ENCODE peak calls at places on chromosomes 1 and 21, in seven cellular contexts. R, Z, F, O, Q, A and N are unnamed samples. For H3K4me1, the result is how much of the 10 kb centered on the place peaks cover.

GRCh38 chr1:46991083-46991923 is 32.2 kb upstream of the CYP4X1 start:
- DNase-seq in A (no peak), O (no peak), R (no peak), Q (peak), Z (no peak), F (peak), N (no peak)

GRCh38 chr1:44808938-44809917 is 905 bp downstream of the BTBD19 start:
- DNase-seq in Z (peak), O (no peak), A (no peak), R (peak), Q (no peak), F (peak), N (peak)

GRCh38 chr21:21715286-21715969 is 717.2 kb downstream of the NCAM2 start:
- DNase-seq in Q (no peak), A (no peak), R (no peak), F (no peak), Z (no peak), O (no peak), N (no peak)

GRCh38 chr1:145855426-145855948 is 3.4 kb downstream of the PIAS3 start:
- DNase-seq in A (no peak), Q (no peak), Z (no peak), R (no peak), F (no peak), O (no peak), N (no peak)

GRCh38 chr1:84573481-84573966 is 716 bp downstream of the CTBS start:
- DNase-seq in R (no peak), A (no peak), F (peak), O (no peak), Q (no peak), Z (no peak), N (no peak)

GRCh38 chr1:184971522-184972265 is 2.6 kb downstream of the NIBAN1 start:
- DNase-seq in R (no peak), O (no peak), Q (no peak), F (no peak), Z (no peak), A (no peak), N (no peak)

GRCh38 chr1:36585760-36586072 is 103.0 kb upstream of the CSF3R start:
- DNase-seq in A (no peak), F (no peak), Q (no peak), O (no peak), Z (no peak), R (no peak), N (no peak)

GRCh38 chr21:30234643-30235042 is 18.7 kb upstream of the CLDN8 start:
- DNase-seq in Z (no peak), R (no peak), F (no peak), Q (no peak), O (no peak), A (no peak), N (no peak)

GRCh38 chr21:44657635-44658183 is at the start of gene KRTAP12-3:
- DNase-seq in A (no peak), F (peak), O (no peak), Q (no peak), R (no peak), Z (peak), N (no peak)
- H3K4me3 ChIP-seq in A (no peak), F (peak), O (no peak), Q (no peak), R (no peak), Z (no peak), N (no peak)

GRCh38 chr1:15449567-15449966 is 7.0 kb upstream of the CELA2A start:
- DNase-seq in R (no peak), Z (no peak), F (no peak), Q (no peak), O (no peak), A (no peak), N (no peak)
- TF ChIP-seq CTCF in R (no peak), Z (no peak), F (no peak), Q (no peak), O (no peak), A (no peak), N (no peak)

DNA sequence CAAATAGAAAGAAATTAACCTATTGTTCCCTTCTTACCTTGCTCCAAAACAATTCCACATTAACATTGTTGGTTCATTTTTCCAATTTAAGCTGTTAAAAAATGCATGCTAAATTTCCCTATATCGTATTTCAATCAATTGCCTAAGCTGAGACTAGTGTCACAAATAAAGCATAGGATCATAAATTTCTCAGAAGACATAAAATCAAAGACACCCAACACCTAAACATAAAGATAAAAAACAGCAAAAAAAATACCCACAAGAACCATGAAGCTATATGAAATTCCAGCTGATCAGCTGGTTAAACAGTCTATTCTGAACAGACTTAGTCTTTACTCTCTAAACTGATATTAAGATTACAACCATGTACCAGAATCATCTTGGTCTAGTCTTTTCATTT is 32.3 kb downstream of the ACBD6 start:
- DNase-seq in F (no peak), R (no peak), Z (no peak), A (no peak), Q (no peak), O (no peak), N (no peak)
- H3K4me1 ChIP-seq in F (under half), R (under half), Z (under half), A (under half), Q (under half), O (under half), N (under half)

GRCh38 chr1:113931456-113931855 is 2.3 kb downstream of the HIPK1 start:
- DNase-seq in O (no peak), Q (no peak), F (peak), Z (no peak), R (no peak), A (no peak), N (no peak)
- H3K4me3 ChIP-seq in O (no peak), Q (peak), F (peak), Z (peak), R (peak), A (peak), N (no peak)

GRCh38 chr1:235083589-235084323 is 44.9 kb downstream of the TOMM20 start:
- DNase-seq in O (peak), Q (peak), F (peak), Z (peak), A (no peak), R (peak), N (peak)
- TF ChIP-seq CTCF in O (peak), Q (peak), F (peak), Z (peak), A (peak), R (peak), N (peak)

GRCh38 chr1:160837558-160838205 is 25.0 kb downstream of the CD244 start:
- DNase-seq in R (peak), Z (peak), Q (peak), A (no peak), O (no peak), F (peak), N (peak)

GRCh38 chr1:160838876-160839275 is 23.8 kb downstream of the CD244 start:
- DNase-seq in Z (no peak), F (no peak), O (no peak), A (no peak), R (no peak), Q (no peak), N (no peak)

GRCh38 chr1:160836561-160836960 is 26.1 kb downstream of the CD244 start:
- DNase-seq in O (no peak), R (no peak), Q (no peak), Z (no peak), F (no peak), A (no peak), N (no peak)

GRCh38 chr1:160834945-160835565 is 27.6 kb downstream of the CD244 start:
- DNase-seq in Z (no peak), F (peak), R (peak), A (no peak), O (peak), Q (peak), N (no peak)

DNA sequence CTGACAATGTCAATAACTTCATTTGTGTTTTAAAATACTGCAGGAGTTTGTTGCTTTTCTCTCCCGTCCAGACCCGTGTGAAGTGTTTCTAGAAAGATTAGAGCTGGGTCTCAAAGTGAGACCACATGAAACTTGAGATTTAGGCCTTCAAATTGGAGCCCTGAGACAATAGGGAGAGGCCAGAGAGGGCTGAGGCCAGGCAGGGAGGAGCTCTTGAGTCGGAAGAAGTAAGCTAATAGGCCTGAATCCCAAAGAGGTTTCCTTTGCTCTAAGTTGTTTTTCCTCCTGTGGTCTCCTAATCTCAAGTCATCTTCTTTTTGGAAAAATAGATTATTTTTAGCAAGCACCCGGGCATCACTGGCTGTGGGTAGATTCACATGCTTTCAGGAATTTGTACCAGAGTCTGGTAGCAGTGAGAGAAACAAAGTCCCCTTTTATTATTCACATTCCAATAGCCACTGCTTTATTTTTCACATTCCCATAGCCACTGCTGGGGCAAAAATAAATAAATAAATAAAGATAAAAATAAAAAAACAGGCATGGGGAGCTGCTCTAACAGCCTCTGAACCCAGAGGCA is 25.6 kb downstream of the CD244 start:
- DNase-seq in R (no peak), F (peak), Q (peak), Z (no peak), O (no peak), A (no peak), N (no peak)
- H3K4me1 ChIP-seq in R (under half), F (under half), Q (under half), Z (under half), O (under half), A (under half), N (under half)

GRCh38 chr1:168731244-168731643 is 2.2 kb upstream of the DPT start:
- DNase-seq in Z (no peak), A (no peak), F (no peak), O (no peak), R (no peak), Q (no peak), N (no peak)

GRCh38 chr1:168726311-168726710 is 2.7 kb downstream of the DPT start:
- DNase-seq in Q (no peak), F (no peak), R (peak), Z (no peak), O (no peak), A (no peak), N (peak)

GRCh38 chr1:168728452-168729404 is at the start of gene DPT:
- DNase-seq in R (peak), Z (no peak), Q (no peak), F (no peak), O (no peak), A (no peak), N (no peak)

GRCh38 chr1:168726719-168727118 is 2.3 kb downstream of the DPT start:
- DNase-seq in F (no peak), O (no peak), A (no peak), R (no peak), Q (no peak), Z (no peak), N (no peak)

DNA sequence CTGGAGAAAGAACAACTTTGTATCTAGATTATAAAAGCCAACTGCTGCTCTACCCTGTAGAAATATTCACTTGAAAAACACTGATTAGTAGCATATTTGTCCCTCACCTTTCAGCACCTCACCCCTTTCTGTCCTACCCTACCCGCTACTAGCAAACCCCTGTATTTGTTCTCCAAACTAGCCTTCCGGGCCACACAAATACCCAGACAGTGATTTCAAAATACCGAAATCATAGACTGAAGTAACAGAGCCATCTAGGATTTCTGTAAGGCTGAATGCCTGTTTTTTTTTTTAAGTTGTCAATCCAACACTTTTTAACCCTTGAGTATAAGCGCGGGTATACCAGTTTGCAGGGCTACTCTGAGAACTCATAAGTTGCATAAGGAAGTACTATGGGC is 398 bp upstream of the DPT start:
- DNase-seq in O (no peak), R (no peak), Q (no peak), Z (no peak), A (no peak), F (no peak), N (no peak)
- H3K4me3 ChIP-seq in O (no peak), R (no peak), Q (no peak), Z (no peak), A (no peak), F (no peak), N (no peak)

DNA sequence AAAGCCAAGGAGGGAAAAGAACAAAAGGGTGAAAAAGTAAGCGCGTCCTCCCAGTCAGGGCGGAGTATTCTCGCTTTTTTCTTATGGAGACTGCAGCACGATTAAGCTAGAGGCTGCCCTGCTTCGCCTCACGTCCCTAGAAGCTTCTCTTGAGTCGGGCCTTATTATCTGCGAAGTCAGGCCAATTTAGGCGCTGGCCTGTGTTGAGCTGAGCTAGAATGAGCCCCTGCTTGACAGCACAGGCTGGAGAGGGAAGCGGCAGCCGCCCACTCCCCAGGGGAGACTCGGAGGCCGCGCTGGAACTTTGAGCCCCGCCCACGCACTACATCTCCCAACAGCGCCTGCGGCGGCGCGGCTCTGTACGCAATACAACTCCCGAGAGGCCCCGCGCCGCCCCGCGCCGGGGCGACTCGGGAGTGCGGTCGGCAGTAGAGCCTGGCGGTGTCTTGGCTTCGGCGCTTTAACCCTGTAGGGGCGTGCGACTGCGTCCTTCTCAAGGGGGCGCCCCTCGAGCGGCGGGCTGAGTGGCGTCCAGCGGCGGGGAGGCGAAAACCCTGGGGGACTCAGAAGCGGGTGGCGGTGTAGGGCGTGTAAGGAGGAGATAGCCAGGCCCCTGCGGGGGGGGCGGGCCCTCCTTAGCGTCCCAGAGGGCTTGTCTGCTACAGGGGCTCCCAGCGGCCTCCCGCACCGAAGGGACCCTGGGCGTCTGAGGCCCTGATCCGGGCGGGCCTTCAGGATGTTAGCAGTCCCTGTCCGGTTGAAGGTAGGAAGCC is 888 bp downstream of the ZNF436 start:
- DNase-seq in A (no peak), Z (peak), O (peak), Q (peak), F (peak), R (peak), N (peak)
- TF ChIP-seq CTCF in A (no peak), Z (peak), O (no peak), Q (peak), F (peak), R (peak), N (no peak)

DNA sequence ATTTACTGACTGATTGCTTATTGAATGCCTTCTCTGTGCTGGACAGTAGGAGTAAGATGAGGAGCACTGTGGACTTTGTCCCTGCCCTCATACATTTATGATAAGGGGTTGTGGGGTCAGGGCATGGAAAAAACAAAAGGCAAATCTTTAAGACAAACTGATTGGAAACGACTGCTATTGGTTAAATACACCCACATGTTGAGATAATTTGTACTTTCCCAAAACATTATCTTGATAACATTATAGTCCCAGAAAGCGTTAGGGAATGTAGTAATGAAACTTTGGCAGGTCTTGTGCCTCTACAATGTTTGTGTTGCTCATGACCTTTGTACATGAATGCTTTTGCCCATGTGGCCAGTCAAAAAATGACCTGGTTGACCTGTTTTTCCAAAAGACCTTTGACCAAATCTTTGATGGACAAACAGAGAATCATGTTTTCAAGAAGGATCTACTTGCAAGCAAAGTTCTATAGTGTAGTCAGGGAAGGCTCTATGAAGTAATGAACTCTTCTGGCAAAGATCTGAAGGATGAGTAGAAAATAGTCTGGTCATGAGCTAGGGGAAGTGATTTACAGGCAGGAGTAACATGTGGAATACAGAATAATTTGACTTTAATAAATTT is 50.9 kb downstream of the LEPR start:
- DNase-seq in F (no peak), A (no peak), R (no peak), Q (no peak), O (no peak), Z (no peak), N (no peak)
- H3K4me1 ChIP-seq in F (under half), A (under half), R (under half), Q (under half), O (under half), Z (under half), N (under half)

DNA sequence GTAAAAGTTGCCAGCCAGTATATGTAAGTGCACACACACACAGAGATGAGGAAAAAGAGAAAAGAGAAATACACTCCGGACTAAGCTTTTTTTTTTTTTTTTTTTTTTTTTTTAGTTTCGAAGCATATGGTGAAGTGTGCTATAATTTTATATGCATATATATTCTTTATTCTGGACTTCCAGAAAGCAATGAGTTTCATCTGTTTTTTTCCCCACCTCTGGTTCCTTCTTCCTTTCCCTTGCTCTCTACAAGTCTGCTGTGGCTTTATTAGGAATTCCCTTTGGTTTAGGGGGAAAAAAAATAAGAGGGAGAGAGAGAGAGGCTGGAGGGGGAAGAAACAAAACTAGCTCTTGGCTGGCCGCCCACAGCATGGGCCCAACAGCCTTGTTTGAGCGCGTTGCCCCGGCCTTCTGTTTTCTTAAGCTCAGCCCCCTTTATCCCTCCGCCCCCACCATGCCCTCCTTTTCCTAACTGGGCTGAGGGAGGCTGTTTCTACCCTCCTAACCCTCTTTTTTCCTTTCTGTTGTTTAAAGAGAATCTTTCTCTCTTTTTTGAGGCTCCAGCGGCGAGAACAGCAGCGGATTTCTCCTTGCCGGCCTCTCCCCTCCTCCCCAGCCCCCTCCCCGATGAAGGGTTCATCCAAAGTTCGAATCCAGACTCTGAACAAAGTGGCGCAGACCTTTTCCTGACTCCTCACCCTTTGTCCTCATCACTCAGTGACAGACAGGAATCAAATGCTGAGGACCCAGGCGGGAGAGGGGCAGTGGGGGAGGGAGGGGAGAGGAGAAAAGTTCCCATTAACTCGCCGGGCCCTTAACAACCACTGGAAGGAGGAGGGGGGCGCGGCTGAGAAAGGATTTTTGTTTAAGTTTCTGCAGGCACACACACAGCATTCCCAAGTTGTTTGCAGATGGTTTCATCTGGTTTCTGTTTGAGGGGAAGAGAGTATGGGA is 29.7 kb downstream of the PBX1 start:
- DNase-seq in Q (peak), Z (peak), O (no peak), F (no peak), R (peak), A (no peak), N (peak)
- H3K4me3 ChIP-seq in Q (peak), Z (peak), O (peak), F (no peak), R (peak), A (no peak), N (peak)